ENCODE peak calls at places on chromosomes 5 and 9, in six cellular contexts. H is head of caudate nucleus, D is T-helper 1 cell, X is GM18507, P is nucleus accumbens, Q is upper lobe of right lung. Z is an unnamed sample.
A peak's percentile ranks its signal among the peaks of the same experiment; 100 is the strongest.

GRCh38 chr5:80754900-80755299 is 100.1 kb upstream of the DHFR start:
- DNase-seq in H (no peak), D (no peak), X (no peak), P (no peak), Q (no peak), Z (no peak)

GRCh38 chr9:113807173-113808061 is 68.7 kb upstream of the ZNF618 start:
- DNase-seq in H (peak; percentile 56), D (no peak), X (peak; percentile 50), P (peak; percentile 32), Q (no peak), Z (peak; percentile 32)

GRCh38 chr5:65926893-65927292 is 518 bp downstream of the ERBIN start:
- DNase-seq in H (no peak), D (no peak), X (no peak), P (no peak), Q (no peak), Z (no peak)

GRCh38 chr5:3157214-3157613 is 405.7 kb upstream of the IRX2 start:
- DNase-seq in H (no peak), D (no peak), X (no peak), P (no peak), Q (no peak), Z (no peak)

GRCh38 chr5:148938535-148938907 is 112.1 kb downstream of the ADRB2 start:
- DNase-seq in H (no peak), D (no peak), X (no peak), P (no peak), Q (no peak), Z (no peak)

GRCh38 chr5:127229185-127229889 is 61.3 kb upstream of the MEGF10 start:
- DNase-seq in H (peak; percentile 53), D (peak; percentile 18), X (peak; percentile 20), P (peak; percentile 33), Q (peak; percentile 87), Z (peak; percentile 63)

GRCh38 chr9:114223564-114224246 is 68.4 kb downstream of the COL27A1 start:
- DNase-seq in H (no peak), D (no peak), X (no peak), P (no peak), Q (no peak), Z (no peak)

GRCh38 chr5:83721878-83722779 is 1.5 kb upstream of the HAPLN1 start:
- DNase-seq in H (peak; percentile 79), D (no peak), X (no peak), P (peak; percentile 66), Q (peak; percentile 79), Z (peak; percentile 49)

GRCh38 chr9:7756088-7756487 is 43.5 kb downstream of the DMAC1 start:
- DNase-seq in H (no peak), D (no peak), X (peak; percentile 8), P (no peak), Q (no peak), Z (peak; percentile 7)

GRCh38 chr5:66582499-66582898 is 13.7 kb upstream of the MAST4 start:
- DNase-seq in H (no peak), D (no peak), X (no peak), P (no peak), Q (no peak), Z (no peak)

GRCh38 chr5:148635321-148636083 is 18.8 kb downstream of the HTR4 start:
- DNase-seq in H (no peak), D (no peak), X (no peak), P (no peak), Q (no peak), Z (no peak)

GRCh38 chr5:75277463-75277862 is 40.8 kb upstream of the ANKRD31 start:
- DNase-seq in H (no peak), D (no peak), X (no peak), P (no peak), Q (no peak), Z (no peak)

GRCh38 chr9:17398351-17398750 is 180.5 kb upstream of the SH3GL2 start:
- DNase-seq in H (no peak), D (no peak), X (no peak), P (no peak), Q (no peak), Z (no peak)

GRCh38 chr9:76658510-76659231 is 105.6 kb upstream of the PCA3 start:
- DNase-seq in H (no peak), D (no peak), X (peak; percentile 33), P (no peak), Q (no peak), Z (no peak)

GRCh38 chr9:70563437-70564204 is 149.2 kb upstream of the KLF9 start:
- DNase-seq in H (no peak), D (no peak), X (peak; percentile 71), P (no peak), Q (no peak), Z (peak; percentile 6)

GRCh38 chr9:34591091-34591910 is 1.8 kb upstream of the CNTFR start:
- DNase-seq in H (peak; percentile 93), D (peak; percentile 58), X (peak; percentile 80), P (peak; percentile 81), Q (peak; percentile 92), Z (peak; percentile 93)

GRCh38 chr5:136886623-136887022 is 521.3 kb upstream of the TRPC7 start:
- DNase-seq in H (no peak), D (no peak), X (no peak), P (no peak), Q (no peak), Z (no peak)

GRCh38 chr9:106954974-106955850 is 92.2 kb downstream of the ZNF462 start:
- DNase-seq in H (no peak), D (no peak), X (no peak), P (no peak), Q (no peak), Z (no peak)

GRCh38 chr5:61277781-61278180 is 54.3 kb upstream of the ZSWIM6 start:
- DNase-seq in H (no peak), D (no peak), X (no peak), P (no peak), Q (peak; percentile 76), Z (no peak)

GRCh38 chr9:129258823-129259301 is 80.8 kb upstream of the IER5L start:
- DNase-seq in H (no peak), D (no peak), X (no peak), P (no peak), Q (peak; percentile 57), Z (no peak)

GRCh38 chr5:174427304-174427703 is 297.1 kb upstream of the MSX2 start:
- DNase-seq in H (no peak), D (no peak), X (no peak), P (no peak), Q (no peak), Z (no peak)

GRCh38 chr5:74394543-74394923 is 246.0 kb downstream of the ENC1 start:
- DNase-seq in H (no peak), D (no peak), X (no peak), P (no peak), Q (no peak), Z (no peak)

GRCh38 chr9:77743381-77743780 is 95.3 kb upstream of the GNA14 start:
- DNase-seq in H (no peak), D (no peak), X (no peak), P (no peak), Q (no peak), Z (no peak)

GRCh38 chr5:80777347-80778287 is 122.8 kb upstream of the DHFR start:
- DNase-seq in H (no peak), D (no peak), X (no peak), P (no peak), Q (no peak), Z (no peak)

GRCh38 chr5:15105799-15106393 is 234.3 kb upstream of the ANKH start:
- DNase-seq in H (peak; percentile 57), D (no peak), X (peak; percentile 3), P (peak; percentile 4), Q (no peak), Z (peak; percentile 23)

GRCh38 chr9:87640385-87640795 is 85.5 kb upstream of the CTSL start:
- DNase-seq in H (no peak), D (no peak), X (no peak), P (no peak), Q (no peak), Z (no peak)

GRCh38 chr9:137813167-137813566 is 64.4 kb upstream of the CACNA1B start:
- DNase-seq in H (no peak), D (no peak), X (no peak), P (no peak), Q (peak; percentile 53), Z (no peak)

Z was measured in GM12891.